ENCODE peak calls at places on chromosomes 7 and 10, in eight cellular contexts. E is progenitor cell of endocrine pancreas, B is K562, Q is kidney, R is anterior cingulate cortex, G is AG04450, Y is neural crest cell, Z is Panc1. C is an unnamed sample.

GRCh38 chr10:126702181-126702580 is 31.7 kb upstream of the C10orf90 start:
- DNase-seq in E (no peak), B (no peak), Q (no peak), R (no peak), G (no peak), Y (no peak), Z (no peak), C (no peak)

GRCh38 chr7:5382281-5383041 is 41.2 kb downstream of the TNRC18 start:
- DNase-seq in E (peak), B (peak), Q (no peak), R (peak), G (no peak), Y (peak), Z (no peak), C (no peak)

GRCh38 chr7:27842851-27843250 is 102.9 kb downstream of the TAX1BP1 start:
- DNase-seq in E (no peak), B (no peak), Q (no peak), R (no peak), G (no peak), Y (no peak), Z (no peak), C (no peak)

GRCh38 chr7:93558705-93559614 is 15.6 kb downstream of the CALCR start:
- DNase-seq in E (no peak), B (no peak), Q (no peak), R (no peak), G (no peak), Y (no peak), Z (no peak), C (no peak)

GRCh38 chr7:30470163-30470770 is 8.3 kb downstream of the NOD1 start:
- DNase-seq in E (no peak), B (peak), Q (no peak), R (no peak), G (no peak), Y (no peak), Z (no peak), C (no peak)

GRCh38 chr7:112476390-112477052 is 4.3 kb upstream of the LSMEM1 start:
- DNase-seq in E (no peak), B (no peak), Q (no peak), R (no peak), G (no peak), Y (no peak), Z (no peak), C (no peak)

GRCh38 chr7:157073949-157074624 is 63.6 kb upstream of the MNX1 start:
- DNase-seq in E (no peak), B (no peak), Q (peak), R (no peak), G (no peak), Y (no peak), Z (no peak), C (no peak)

GRCh38 chr10:104574470-104575213 is 66.4 kb upstream of the SORCS3 start:
- DNase-seq in E (no peak), B (no peak), Q (no peak), R (no peak), G (no peak), Y (no peak), Z (no peak), C (no peak)

GRCh38 chr7:46319841-46320240 is 398.8 kb upstream of the IGFBP3 start:
- DNase-seq in E (no peak), B (no peak), Q (no peak), R (no peak), G (no peak), Y (no peak), Z (no peak), C (no peak)

GRCh38 chr10:71088054-71088453 is 124.3 kb upstream of the UNC5B start:
- DNase-seq in E (no peak), B (no peak), Q (no peak), R (no peak), G (no peak), Y (no peak), Z (no peak), C (no peak)

GRCh38 chr7:93055543-93056107 is 62.2 kb downstream of the SAMD9 start:
- DNase-seq in E (no peak), B (peak), Q (no peak), R (no peak), G (no peak), Y (no peak), Z (peak), C (no peak)

GRCh38 chr7:3463696-3464095 is 162.6 kb downstream of the SDK1 start:
- DNase-seq in E (no peak), B (no peak), Q (no peak), R (no peak), G (no peak), Y (no peak), Z (no peak), C (no peak)

GRCh38 chr7:28408105-28408973 is 4.0 kb upstream of the CREB5 start:
- DNase-seq in E (no peak), B (no peak), Q (peak), R (no peak), G (no peak), Y (peak), Z (no peak), C (no peak)

GRCh38 chr10:88499569-88500470 is 83.3 kb downstream of the RNLS start:
- DNase-seq in E (no peak), B (no peak), Q (peak), R (no peak), G (no peak), Y (no peak), Z (no peak), C (peak)

GRCh38 chr10:70575874-70576802 is 26.4 kb downstream of the PRF1 start:
- DNase-seq in E (no peak), B (peak), Q (peak), R (no peak), G (no peak), Y (no peak), Z (no peak), C (no peak)

GRCh38 chr7:4711093-4711492 is 29.0 kb downstream of the FOXK1 start:
- DNase-seq in E (no peak), B (no peak), Q (no peak), R (no peak), G (no peak), Y (no peak), Z (no peak), C (no peak)

GRCh38 chr10:63644398-63645142 is 123.4 kb downstream of the REEP3 start:
- DNase-seq in E (no peak), B (no peak), Q (no peak), R (no peak), G (no peak), Y (no peak), Z (no peak), C (no peak)

C was measured in BJ.